ENCODE peak calls at places on chromosomes 3 and 15, in eight cellular contexts. N is GM12865; D is HEK293T; E is skeletal muscle cell; Y is HuH-7; C is iris pigment epithelial cell; P is HFFc6; O is stimulated activated CD8-positive, alpha-beta memory T cell treated with anti-CD3 and anti-CD28 coated beads, Interleukin-12 subunit alpha, Interleukin-12 subunit beta, amount 100 ng/mL, for 4 hours. U is an unnamed sample.

GRCh38 chr15:40958146-40958545 is 4.9 kb downstream of the CHAC1 start:
- DNase-seq in O (no peak), C (no peak), D (no peak), P (no peak), Y (no peak), E (no peak), N (no peak), U (no peak)

GRCh38 chr15:79091204-79091867 is 756 bp upstream of the RASGRF1 start:
- DNase-seq in N (peak), C (peak), E (no peak), Y (peak), O (no peak), P (no peak), D (peak), U (no peak)

GRCh38 chr15:76060098-76060989 is 559 bp downstream of the TMEM266 start:
- DNase-seq in O (no peak), E (no peak), P (no peak), C (peak), N (peak), D (no peak), Y (no peak), U (no peak)

GRCh38 chr3:128316456-128316855 is 150.2 kb downstream of the DNAJB8 start:
- DNase-seq in O (peak), N (no peak), Y (no peak), E (no peak), P (no peak), D (no peak), C (no peak), U (no peak)

GRCh38 chr3:101998256-101998926 is 149.1 kb downstream of the NFKBIZ start:
- DNase-seq in D (no peak), C (no peak), E (peak), N (no peak), P (peak), O (no peak), Y (no peak), U (no peak)

GRCh38 chr15:39133201-39133600 is 447.7 kb upstream of the THBS1 start:
- DNase-seq in C (peak), O (no peak), D (no peak), N (no peak), Y (no peak), E (peak), P (peak), U (no peak)

GRCh38 chr15:92149029-92149428 is 244.7 kb upstream of the ST8SIA2 start:
- DNase-seq in Y (no peak), C (no peak), P (peak), E (no peak), D (no peak), O (no peak), N (no peak), U (no peak)

GRCh38 chr3:42686832-42687650 is 1.7 kb downstream of the KLHL40 start:
- DNase-seq in O (no peak), E (no peak), D (no peak), Y (no peak), C (no peak), P (no peak), N (no peak), U (no peak)

GRCh38 chr3:157754415-157754814 is 251.2 kb upstream of the VEPH1 start:
- DNase-seq in D (no peak), Y (no peak), E (no peak), N (no peak), P (no peak), O (no peak), C (no peak), U (no peak)

GRCh38 chr15:48748535-48748934 is 62.3 kb downstream of the CEP152 start:
- DNase-seq in Y (no peak), O (no peak), E (no peak), N (no peak), P (peak), C (peak), D (no peak), U (no peak)

GRCh38 chr3:126126811-126127431 is 43.0 kb upstream of the SLC41A3 start:
- DNase-seq in C (no peak), D (no peak), P (no peak), O (no peak), Y (no peak), E (no peak), N (no peak), U (no peak)

GRCh38 chr3:195768414-195768813 is 43.3 kb downstream of the MUC4 start:
- DNase-seq in D (no peak), P (no peak), C (no peak), E (no peak), N (no peak), O (no peak), Y (no peak), U (no peak)

GRCh38 chr15:75024102-75024636 is 779 bp downstream of the PPCDC start:
- DNase-seq in C (peak), Y (no peak), D (peak), O (no peak), E (no peak), P (no peak), N (peak), U (peak)

GRCh38 chr15:99509686-99510461 is 55.9 kb upstream of the MEF2A start:
- DNase-seq in P (no peak), N (peak), Y (no peak), C (no peak), E (no peak), O (no peak), D (no peak), U (no peak)

GRCh38 chr3:159458010-159458409 is 530.6 kb upstream of the IL12A start:
- DNase-seq in N (no peak), Y (no peak), E (peak), C (peak), D (no peak), O (no peak), P (peak), U (no peak)

GRCh38 chr15:41971089-41971892 is 1.1 kb downstream of the EHD4 start:
- DNase-seq in O (peak), D (peak), Y (peak), C (peak), N (peak), P (peak), E (no peak), U (no peak)

GRCh38 chr15:59896652-59897051 is 107.5 kb upstream of the FOXB1 start:
- DNase-seq in N (no peak), O (no peak), Y (no peak), E (no peak), D (no peak), C (no peak), P (no peak), U (no peak)

GRCh38 chr3:128080323-128080898 is 28.2 kb downstream of the SEC61A1 start:
- DNase-seq in O (no peak), N (no peak), Y (no peak), P (peak), E (peak), D (no peak), C (peak), U (no peak)

GRCh38 chr15:95826831-95827230 is 503.7 kb upstream of the NR2F2 start:
- DNase-seq in D (peak), O (no peak), P (peak), E (no peak), N (peak), C (no peak), Y (no peak), U (no peak)

GRCh38 chr3:190122198-190122771 is 1.6 kb upstream of the P3H2 start:
- DNase-seq in O (no peak), D (no peak), N (no peak), C (peak), P (peak), Y (no peak), E (peak), U (no peak)

GRCh38 chr3:126704494-126705214 is 614 bp downstream of the CHCHD6 start:
- DNase-seq in E (no peak), P (no peak), Y (no peak), O (no peak), D (peak), N (no peak), C (peak), U (no peak)

GRCh38 chr15:32908135-32908801 is 190.5 kb downstream of the GREM1 start:
- DNase-seq in C (peak), D (no peak), O (no peak), Y (no peak), N (peak), P (no peak), E (peak), U (peak)

GRCh38 chr3:34260991-34261365 is 462.5 kb downstream of the PDCD6IP start:
- DNase-seq in N (no peak), Y (no peak), D (no peak), E (no peak), O (no peak), P (no peak), C (peak), U (no peak)

U was measured in SIG-M5.